ENCODE peak calls at places on chromosome 16, in ten cellular contexts. F, I, N, O, X, C, K, A, W and H are unnamed samples. For H3K9me3, the result is how much of the 10 kb centered on the place peaks cover.

GRCh38 chr16:88570691-88571092 is 489 bp downstream of the ZC3H18 start:
- DNase-seq in I (no peak), K (peak), C (no peak), X (no peak), N (no peak), A (peak), W (peak), F (peak), O (peak), H (no peak)

GRCh38 chr16:4692460-4693295 is 684 bp upstream of the NUDT16L1 start:
- DNase-seq in X (no peak), K (peak), C (no peak), F (no peak), O (no peak), A (no peak), N (no peak), I (no peak), W (no peak), H (no peak)

GRCh38 chr16:88701541-88702363 is 4.5 kb downstream of the RNF166 start:
- DNase-seq in W (no peak), F (no peak), X (no peak), A (no peak), N (no peak), O (no peak), K (no peak), I (no peak), C (no peak), H (no peak)

GRCh38 chr16:10601444-10602401 is 21.3 kb upstream of the EMP2 start:
- DNase-seq in W (peak), O (no peak), X (peak), F (no peak), A (no peak), C (peak), K (no peak), N (no peak), I (no peak), H (no peak)

GRCh38 chr16:24873028-24873427 is 27.3 kb downstream of the SLC5A11 start:
- DNase-seq in A (no peak), F (no peak), K (no peak), X (no peak), W (no peak), O (no peak), N (no peak), C (no peak), I (no peak), H (no peak)

GRCh38 chr16:24070851-24071250 is 185.3 kb upstream of the CACNG3 start:
- DNase-seq in W (no peak), K (peak), A (peak), I (no peak), X (peak), F (peak), N (no peak), O (peak), C (no peak), H (peak)

GRCh38 chr16:66701061-66701460 is 4.5 kb upstream of the CMTM4 start:
- DNase-seq in C (no peak), A (no peak), W (no peak), O (no peak), X (no peak), N (no peak), K (peak), F (no peak), I (no peak), H (no peak)

GRCh38 chr16:27174007-27174406 is 29.3 kb upstream of the KDM8 start:
- DNase-seq in K (no peak), N (no peak), A (no peak), W (no peak), F (no peak), O (no peak), X (no peak), I (no peak), C (no peak), H (no peak)

GRCh38 chr16:85031451-85031850 is 3.9 kb downstream of the KIAA0513 start:
- DNase-seq in F (no peak), C (no peak), I (no peak), W (no peak), O (no peak), A (no peak), N (no peak), K (no peak), X (no peak), H (no peak)

GRCh38 chr16:10876799-10877341 is at the start of gene CIITA:
- DNase-seq in O (no peak), W (peak), C (peak), I (peak), F (peak), N (peak), K (peak), X (no peak), A (peak), H (no peak)

GRCh38 chr16:67995423-67995822 is 3.9 kb downstream of the DPEP2 start:
- DNase-seq in W (no peak), C (no peak), K (no peak), N (no peak), I (no peak), A (no peak), F (no peak), X (no peak), O (no peak), H (no peak)

GRCh38 chr16:1077877-1078578 is 5.5 kb downstream of the SSTR5 start:
- DNase-seq in F (no peak), N (no peak), K (no peak), W (no peak), O (no peak), I (no peak), X (no peak), A (no peak), C (no peak), H (no peak)

GRCh38 chr16:86383488-86384262 is 126.7 kb upstream of the FOXF1 start:
- DNase-seq in X (peak), A (no peak), F (peak), K (peak), C (no peak), W (no peak), O (peak), N (peak), I (no peak), H (no peak)

GRCh38 chr16:24508614-24509013 is 30.8 kb upstream of the RBBP6 start:
- DNase-seq in C (no peak), O (no peak), K (peak), F (peak), I (no peak), A (no peak), X (no peak), N (peak), W (no peak), H (peak)

GRCh38 chr16:57865746-57866528 is 63.6 kb upstream of the KIFC3 start:
- DNase-seq in C (no peak), A (no peak), K (no peak), X (no peak), O (no peak), N (no peak), F (no peak), I (no peak), W (no peak), H (no peak)

GRCh38 chr16:83113811-83114210 is 487.0 kb downstream of the CDH13 start:
- DNase-seq in X (no peak), K (no peak), C (no peak), A (no peak), N (peak), F (no peak), I (no peak), O (no peak), W (no peak), H (no peak)

GRCh38 chr16:46650224-46650623 is 29.0 kb upstream of the SHCBP1 start:
- DNase-seq in F (peak), C (no peak), N (peak), A (no peak), W (no peak), I (no peak), X (no peak), O (no peak), K (peak), H (no peak)

GRCh38 chr16:61791465-61791864 is 244.8 kb downstream of the CDH8 start:
- DNase-seq in K (no peak), W (no peak), O (no peak), X (no peak), I (no peak), C (no peak), A (no peak), F (peak), N (no peak), H (no peak)

GRCh38 chr16:9258423-9259051 is 167.1 kb downstream of the HAPSTR1 start:
- DNase-seq in W (peak), A (peak), I (no peak), C (no peak), K (peak), X (peak), F (peak), N (no peak), O (peak), H (peak)

GRCh38 chr16:77913738-77914263 is 108.5 kb upstream of the CLEC3A start:
- DNase-seq in N (no peak), C (no peak), A (no peak), K (no peak), X (no peak), W (no peak), F (peak), I (no peak), O (no peak), H (no peak)

GRCh38 chr16:20851601-20852000 is 45.3 kb downstream of the REXO5 start:
- DNase-seq in F (peak), W (peak), N (peak), I (peak), K (peak), O (no peak), X (peak), A (peak), C (peak), H (no peak)

GRCh38 chr16:88927661-88928060 is 49.3 kb downstream of the CBFA2T3 start:
- DNase-seq in A (no peak), F (no peak), X (no peak), K (no peak), C (no peak), W (no peak), I (no peak), O (no peak), N (no peak), H (no peak)

GRCh38 chr16:4790871-4791270 is 2.7 kb upstream of the SEPTIN12 start:
- DNase-seq in A (no peak), N (no peak), C (no peak), F (no peak), K (no peak), W (no peak), O (no peak), X (no peak), I (no peak), H (no peak)

GRCh38 chr16:78669994-78670393 is 570.5 kb downstream of the WWOX start:
- DNase-seq in I (no peak), A (peak), N (no peak), W (peak), C (no peak), O (no peak), X (no peak), K (peak), F (peak), H (no peak)

GRCh38 chr16:9657659-9658058 is 524.6 kb downstream of the GRIN2A start:
- DNase-seq in K (no peak), W (no peak), O (no peak), X (no peak), I (no peak), C (no peak), A (no peak), N (no peak), F (no peak), H (no peak)

GRCh38 chr16:46850619-46851555 is 19.9 kb upstream of the C16orf87 start:
- DNase-seq in X (no peak), N (no peak), K (no peak), O (no peak), C (no peak), W (no peak), I (no peak), F (no peak), A (no peak), H (no peak)

GRCh38 chr16:71803305-71803690 is 5.3 kb downstream of the AP1G1 start:
- DNase-seq in F (no peak), I (no peak), O (no peak), K (no peak), N (no peak), W (no peak), A (no peak), C (no peak), X (no peak), H (no peak)

GRCh38 chr16:49078104-49078503 is 203.5 kb downstream of the CBLN1 start:
- DNase-seq in N (no peak), C (no peak), A (no peak), W (no peak), I (no peak), F (no peak), X (no peak), K (no peak), O (no peak), H (no peak)

GRCh38 chr16:49493836-49494235 is 120.2 kb downstream of the C16orf78 start:
- DNase-seq in I (no peak), W (no peak), X (no peak), K (no peak), F (no peak), A (no peak), C (peak), N (no peak), O (no peak), H (no peak)

GRCh38 chr16:85750827-85751641 is at the start of gene C16orf74:
- DNase-seq in W (peak), F (peak), I (peak), O (peak), K (peak), N (no peak), A (peak), C (peak), X (peak), H (no peak)

GRCh38 chr16:89156740-89157645 is 14.6 kb upstream of the CDH15 start:
- DNase-seq in C (no peak), K (no peak), I (no peak), X (no peak), A (no peak), N (no peak), O (no peak), F (no peak), W (no peak), H (no peak)

GRCh38 chr16:27033281-27033680 is 33.4 kb upstream of the C16orf82 start:
- DNase-seq in K (no peak), W (no peak), N (no peak), A (no peak), C (no peak), I (no peak), O (no peak), F (no peak), X (no peak), H (no peak)

GRCh38 chr16:49468611-49469322 is 95.2 kb downstream of the C16orf78 start:
- DNase-seq in W (no peak), X (no peak), I (no peak), K (no peak), C (peak), N (no peak), A (no peak), O (no peak), F (no peak), H (no peak)

GRCh38 chr16:51151435-51151950 is 423 bp upstream of the SALL1 start:
- DNase-seq in X (peak), W (peak), C (no peak), K (peak), I (peak), A (peak), O (no peak), F (peak), N (no peak), H (peak)

DNA sequence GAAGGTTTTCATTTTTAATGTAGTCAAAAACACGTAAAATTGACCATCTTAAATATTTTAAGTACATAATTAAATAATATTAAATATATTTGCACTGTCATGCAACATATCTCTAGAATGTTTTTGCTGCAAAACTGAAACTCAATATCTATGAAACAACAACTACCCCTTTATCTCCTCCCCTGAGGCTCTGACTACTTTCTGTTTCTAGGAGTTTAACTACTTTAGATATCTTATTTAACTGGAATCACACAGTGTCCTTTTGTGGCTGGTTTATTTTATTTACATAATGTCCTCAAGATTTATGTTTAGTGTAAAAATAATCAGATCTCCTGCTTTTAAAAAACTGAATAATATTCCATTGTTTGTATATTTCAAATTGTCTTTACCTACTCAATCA is 2003.9 kb downstream of the TP53TG3F start:
- DNase-seq in O (no peak), N (no peak), C (no peak), K (no peak), W (no peak), X (no peak), A (no peak), I (no peak), F (no peak), H (no peak)
- H3K9me3 ChIP-seq in O (under half), N (under half), C (under half), K (under half), W (under half), X (under half), A (under half), I (under half), F (under half), H (under half)

GRCh38 chr16:69108069-69108904 is 2.8 kb downstream of the HAS3 start:
- DNase-seq in N (no peak), X (peak), A (no peak), W (no peak), K (no peak), C (peak), O (no peak), F (no peak), I (no peak), H (no peak)

GRCh38 chr16:69108905-69109252 is 3.4 kb downstream of the HAS3 start:
- DNase-seq in F (no peak), I (no peak), N (no peak), X (no peak), A (no peak), K (no peak), C (peak), W (no peak), O (no peak), H (no peak)

GRCh38 chr16:69106491-69107291 is 1.2 kb downstream of the HAS3 start:
- DNase-seq in C (no peak), I (peak), N (no peak), X (no peak), K (no peak), W (no peak), O (no peak), F (no peak), A (no peak), H (no peak)

GRCh38 chr16:69107311-69107962 is 2.0 kb downstream of the HAS3 start:
- DNase-seq in W (peak), F (peak), C (peak), A (peak), I (peak), N (no peak), X (peak), O (no peak), K (no peak), H (no peak)

DNA sequence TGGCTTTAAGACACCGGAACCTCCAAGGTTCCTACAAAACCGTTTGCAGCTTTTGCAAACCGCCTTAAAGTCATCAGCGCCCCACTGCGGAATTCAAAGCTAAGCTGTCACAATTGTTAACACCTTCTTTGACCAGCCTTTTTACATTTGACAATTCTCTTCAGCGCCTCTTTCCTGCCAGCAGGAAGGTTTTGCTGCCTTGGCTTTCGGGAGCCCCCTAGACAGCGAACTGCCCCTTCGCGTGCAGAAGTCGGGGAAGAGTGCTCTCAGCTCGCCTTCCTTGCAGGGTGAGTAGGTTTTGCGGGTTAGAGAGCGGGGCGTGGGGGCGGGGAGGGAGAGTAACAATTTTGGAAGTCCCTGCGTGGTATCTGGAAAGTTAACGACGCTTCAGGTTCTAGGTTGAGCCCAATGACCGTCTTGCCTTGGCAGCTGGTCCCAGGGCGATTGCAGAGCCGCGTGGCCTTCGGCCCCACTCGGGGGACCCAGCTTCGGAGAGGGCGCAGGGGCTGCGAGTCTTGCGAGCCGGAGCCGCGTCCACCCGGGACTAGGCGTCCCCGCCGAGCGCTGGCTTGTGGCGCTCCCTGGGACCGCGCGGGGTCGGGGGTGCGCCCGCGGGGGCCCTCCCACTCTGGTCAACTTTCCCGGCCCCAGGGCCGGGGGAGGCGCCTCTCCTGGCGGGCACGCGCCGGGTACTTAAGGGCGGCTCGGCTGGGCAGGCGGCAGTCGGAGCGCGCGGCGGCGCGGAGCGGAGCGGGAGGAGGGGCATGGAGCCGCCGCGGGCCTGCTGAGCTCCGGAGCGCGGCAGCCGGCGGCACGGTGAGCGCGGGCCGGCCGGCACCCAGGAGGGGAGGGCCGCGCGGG is at the start of gene HAS3:
- DNase-seq in K (peak), O (peak), F (peak), C (peak), A (peak), W (peak), X (peak), I (peak), N (no peak), H (peak)
- TF ChIP-seq CTCF in K (peak), O (peak), F (no peak), C (peak), A (peak), W (no peak), X (peak), I (no peak), N (no peak), H (peak)

GRCh38 chr16:55212791-55213190 is 111.2 kb upstream of the IRX6 start:
- DNase-seq in I (no peak), C (no peak), X (no peak), A (no peak), F (no peak), W (no peak), N (no peak), K (no peak), O (no peak), H (no peak)

GRCh38 chr16:55217392-55217791 is 106.6 kb upstream of the IRX6 start:
- DNase-seq in X (no peak), K (no peak), A (no peak), W (no peak), O (no peak), I (no peak), N (no peak), C (no peak), F (no peak), H (no peak)

GRCh38 chr16:55209626-55210025 is 114.4 kb upstream of the IRX6 start:
- DNase-seq in C (no peak), F (no peak), W (no peak), N (no peak), X (no peak), A (no peak), O (no peak), I (no peak), K (no peak), H (no peak)

DNA sequence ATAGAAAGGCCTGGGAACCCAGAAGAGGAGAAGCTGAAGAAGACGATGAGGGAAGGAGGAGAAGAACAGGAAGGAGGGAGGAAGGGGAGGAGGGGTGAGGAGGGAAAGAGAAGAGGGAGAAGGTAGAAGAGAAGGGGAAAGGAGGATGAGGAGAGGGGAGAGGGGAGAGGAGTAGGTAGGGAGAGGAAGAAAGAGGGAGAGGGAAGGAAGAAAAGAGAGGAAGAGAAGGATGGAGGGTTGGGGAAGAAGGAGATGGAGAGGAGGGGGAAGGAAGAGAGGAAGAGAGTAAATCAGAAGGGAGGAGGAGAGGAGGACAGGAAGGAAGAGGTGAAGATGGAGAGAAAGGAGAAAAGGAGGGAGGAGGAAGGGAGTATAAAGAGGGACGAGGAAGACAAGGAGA is 109.6 kb upstream of the IRX6 start:
- DNase-seq in F (no peak), I (no peak), W (no peak), A (no peak), N (no peak), O (no peak), X (no peak), C (no peak), K (no peak), H (no peak)
- H3K9me3 ChIP-seq in F (under half), I (under half), W (under half), A (under half), N (under half), O (under half), X (under half), C (under half), K (under half), H (under half)

GRCh38 chr16:15866451-15866850 is 9.6 kb upstream of the MYH11 start:
- DNase-seq in W (no peak), O (no peak), A (no peak), X (no peak), C (no peak), K (peak), F (no peak), N (no peak), I (no peak), H (no peak)
- TF ChIP-seq CTCF in W (no peak), O (no peak), A (no peak), X (no peak), C (no peak), K (no peak), F (no peak), N (peak), I (no peak), H (no peak)

GRCh38 chr16:31780342-31780741 is 93.3 kb upstream of the ZNF267 start:
- DNase-seq in F (no peak), K (no peak), I (no peak), C (no peak), W (no peak), O (no peak), X (no peak), A (no peak), N (no peak), H (no peak)

GRCh38 chr16:31785126-31785525 is 88.5 kb upstream of the ZNF267 start:
- DNase-seq in I (no peak), F (no peak), N (no peak), X (no peak), C (no peak), A (no peak), W (no peak), O (no peak), K (no peak), H (no peak)
- H3K9me3 ChIP-seq in I (under half), F (under half), N (under half), X (under half), C (under half), A (under half), W (half or more), O (under half), K (under half), H (under half)